ENCODE peak calls at places on chromosomes 4 and X, in five cellular contexts. One of them, this sample, is unnamed.

GRCh38 chrX:153845195-153845594 is 14.9 kb upstream of the PDZD4 start:
- DNase-seq in CD4-positive, alpha-beta T cell: no peak
- DNase-seq in activated naive CD8-positive, alpha-beta T cell treated with anti-CD3 and anti-CD28 coated beads for 36 hours: no peak
- DNase-seq in HEK293T: no peak
- DNase-seq in left lung: no peak
- DNase-seq in this sample: no peak

GRCh38 chr4:146661368-146661767 is 22.7 kb downstream of the POU4F2 start:
- DNase-seq in left lung: no peak
- DNase-seq in CD4-positive, alpha-beta T cell: no peak
- DNase-seq in activated naive CD8-positive, alpha-beta T cell treated with anti-CD3 and anti-CD28 coated beads for 36 hours: no peak
- DNase-seq in HEK293T: no peak
- DNase-seq in this sample: no peak

GRCh38 chr4:41029098-41029497 is 185.2 kb downstream of the APBB2 start:
- DNase-seq in left lung: no peak
- DNase-seq in CD4-positive, alpha-beta T cell: no peak
- DNase-seq in activated naive CD8-positive, alpha-beta T cell treated with anti-CD3 and anti-CD28 coated beads for 36 hours: no peak
- DNase-seq in HEK293T: no peak
- DNase-seq in this sample: no peak

GRCh38 chr4:186810613-186811150 is 87.0 kb upstream of the FAT1 start:
- DNase-seq in CD4-positive, alpha-beta T cell: no peak
- DNase-seq in left lung: no peak
- DNase-seq in HEK293T: no peak
- DNase-seq in activated naive CD8-positive, alpha-beta T cell treated with anti-CD3 and anti-CD28 coated beads for 36 hours: no peak
- DNase-seq in this sample: no peak

GRCh38 chrX:118847676-118848075 is 24.1 kb downstream of the ZCCHC12 start:
- DNase-seq in HEK293T: peak
- DNase-seq in left lung: no peak
- DNase-seq in CD4-positive, alpha-beta T cell: no peak
- DNase-seq in activated naive CD8-positive, alpha-beta T cell treated with anti-CD3 and anti-CD28 coated beads for 36 hours: no peak
- DNase-seq in this sample: peak

GRCh38 chrX:150508018-150508417 is 60.4 kb upstream of the MTM1 start:
- DNase-seq in HEK293T: no peak
- DNase-seq in activated naive CD8-positive, alpha-beta T cell treated with anti-CD3 and anti-CD28 coated beads for 36 hours: no peak
- DNase-seq in CD4-positive, alpha-beta T cell: no peak
- DNase-seq in left lung: no peak
- DNase-seq in this sample: no peak

GRCh38 chr4:23337292-23337691 is 552.6 kb downstream of the PPARGC1A start:
- DNase-seq in left lung: no peak
- DNase-seq in HEK293T: no peak
- DNase-seq in activated naive CD8-positive, alpha-beta T cell treated with anti-CD3 and anti-CD28 coated beads for 36 hours: no peak
- DNase-seq in CD4-positive, alpha-beta T cell: no peak
- DNase-seq in this sample: no peak

GRCh38 chrX:8191022-8191421 is 20.0 kb upstream of the VCX2 start:
- DNase-seq in left lung: no peak
- DNase-seq in CD4-positive, alpha-beta T cell: no peak
- DNase-seq in activated naive CD8-positive, alpha-beta T cell treated with anti-CD3 and anti-CD28 coated beads for 36 hours: no peak
- DNase-seq in HEK293T: no peak
- DNase-seq in this sample: no peak

GRCh38 chr4:44446191-44446590 is 2.4 kb downstream of the KCTD8 start:
- DNase-seq in left lung: no peak
- DNase-seq in activated naive CD8-positive, alpha-beta T cell treated with anti-CD3 and anti-CD28 coated beads for 36 hours: no peak
- DNase-seq in HEK293T: no peak
- DNase-seq in CD4-positive, alpha-beta T cell: no peak
- DNase-seq in this sample: peak

GRCh38 chr4:53713767-53714166 is 122.5 kb upstream of the LNX1 start:
- DNase-seq in HEK293T: no peak
- DNase-seq in left lung: no peak
- DNase-seq in CD4-positive, alpha-beta T cell: no peak
- DNase-seq in activated naive CD8-positive, alpha-beta T cell treated with anti-CD3 and anti-CD28 coated beads for 36 hours: no peak
- DNase-seq in this sample: no peak

GRCh38 chrX:111719426-111720210 is 38.6 kb downstream of the ALG13 start:
- DNase-seq in HEK293T: no peak
- DNase-seq in CD4-positive, alpha-beta T cell: no peak
- DNase-seq in activated naive CD8-positive, alpha-beta T cell treated with anti-CD3 and anti-CD28 coated beads for 36 hours: no peak
- DNase-seq in left lung: no peak
- DNase-seq in this sample: no peak

GRCh38 chr4:15378055-15378454 is 49.8 kb upstream of the C1QTNF7 start:
- DNase-seq in left lung: no peak
- DNase-seq in HEK293T: no peak
- DNase-seq in activated naive CD8-positive, alpha-beta T cell treated with anti-CD3 and anti-CD28 coated beads for 36 hours: no peak
- DNase-seq in CD4-positive, alpha-beta T cell: no peak
- DNase-seq in this sample: no peak

GRCh38 chrX:23656684-23657083 is 10.6 kb upstream of the PRDX4 start:
- DNase-seq in CD4-positive, alpha-beta T cell: no peak
- DNase-seq in activated naive CD8-positive, alpha-beta T cell treated with anti-CD3 and anti-CD28 coated beads for 36 hours: no peak
- DNase-seq in left lung: no peak
- DNase-seq in HEK293T: no peak
- DNase-seq in this sample: no peak

GRCh38 chr4:175997291-175997690 is 68.3 kb upstream of the WDR17 start:
- DNase-seq in CD4-positive, alpha-beta T cell: no peak
- DNase-seq in activated naive CD8-positive, alpha-beta T cell treated with anti-CD3 and anti-CD28 coated beads for 36 hours: no peak
- DNase-seq in left lung: no peak
- DNase-seq in HEK293T: no peak
- DNase-seq in this sample: no peak

GRCh38 chr4:15232725-15233597 is 194.9 kb upstream of the C1QTNF7 start:
- DNase-seq in HEK293T: no peak
- DNase-seq in CD4-positive, alpha-beta T cell: no peak
- DNase-seq in activated naive CD8-positive, alpha-beta T cell treated with anti-CD3 and anti-CD28 coated beads for 36 hours: peak
- DNase-seq in left lung: no peak
- DNase-seq in this sample: no peak

GRCh38 chrX:110430293-110431076 is 71.8 kb downstream of the RTL9 start:
- DNase-seq in HEK293T: no peak
- DNase-seq in CD4-positive, alpha-beta T cell: no peak
- DNase-seq in left lung: no peak
- DNase-seq in activated naive CD8-positive, alpha-beta T cell treated with anti-CD3 and anti-CD28 coated beads for 36 hours: no peak
- DNase-seq in this sample: no peak

GRCh38 chr4:147683172-147683571 is 791 bp downstream of the PRMT9 start:
- DNase-seq in HEK293T: peak
- DNase-seq in activated naive CD8-positive, alpha-beta T cell treated with anti-CD3 and anti-CD28 coated beads for 36 hours: no peak
- DNase-seq in CD4-positive, alpha-beta T cell: no peak
- DNase-seq in left lung: no peak
- DNase-seq in this sample: no peak

GRCh38 chr4:140884431-140885058 is 128.4 kb upstream of the TBC1D9 start:
- DNase-seq in left lung: no peak
- DNase-seq in CD4-positive, alpha-beta T cell: no peak
- DNase-seq in HEK293T: peak
- DNase-seq in activated naive CD8-positive, alpha-beta T cell treated with anti-CD3 and anti-CD28 coated beads for 36 hours: peak
- DNase-seq in this sample: no peak

GRCh38 chrX:10101269-10101668 is 55.5 kb upstream of the CLCN4 start:
- DNase-seq in left lung: no peak
- DNase-seq in activated naive CD8-positive, alpha-beta T cell treated with anti-CD3 and anti-CD28 coated beads for 36 hours: no peak
- DNase-seq in CD4-positive, alpha-beta T cell: no peak
- DNase-seq in HEK293T: no peak
- DNase-seq in this sample: no peak

GRCh38 chr4:46975841-46976551 is 17.4 kb downstream of the GABRA4 start:
- DNase-seq in HEK293T: no peak
- DNase-seq in activated naive CD8-positive, alpha-beta T cell treated with anti-CD3 and anti-CD28 coated beads for 36 hours: no peak
- DNase-seq in left lung: no peak
- DNase-seq in CD4-positive, alpha-beta T cell: no peak
- DNase-seq in this sample: no peak

GRCh38 chr4:174538876-174539250 is 16.6 kb upstream of the HPGD start:
- DNase-seq in left lung: no peak
- DNase-seq in CD4-positive, alpha-beta T cell: no peak
- DNase-seq in activated naive CD8-positive, alpha-beta T cell treated with anti-CD3 and anti-CD28 coated beads for 36 hours: no peak
- DNase-seq in HEK293T: no peak
- DNase-seq in this sample: no peak

GRCh38 chr4:107689912-107690587 is 30.0 kb downstream of the PAPSS1 start:
- DNase-seq in CD4-positive, alpha-beta T cell: no peak
- DNase-seq in left lung: no peak
- DNase-seq in HEK293T: no peak
- DNase-seq in activated naive CD8-positive, alpha-beta T cell treated with anti-CD3 and anti-CD28 coated beads for 36 hours: no peak
- DNase-seq in this sample: no peak

GRCh38 chrX:51494409-51494808 is 2.0 kb downstream of the NUDT11 start:
- DNase-seq in HEK293T: no peak
- DNase-seq in activated naive CD8-positive, alpha-beta T cell treated with anti-CD3 and anti-CD28 coated beads for 36 hours: no peak
- DNase-seq in left lung: no peak
- DNase-seq in CD4-positive, alpha-beta T cell: no peak
- DNase-seq in this sample: peak

GRCh38 chr4:19429684-19430083 is 822.0 kb upstream of the SLIT2 start:
- DNase-seq in HEK293T: no peak
- DNase-seq in CD4-positive, alpha-beta T cell: no peak
- DNase-seq in activated naive CD8-positive, alpha-beta T cell treated with anti-CD3 and anti-CD28 coated beads for 36 hours: no peak
- DNase-seq in left lung: no peak
- DNase-seq in this sample: no peak

GRCh38 chr4:87188932-87189331 is 31.5 kb downstream of the KLHL8 start:
- DNase-seq in CD4-positive, alpha-beta T cell: no peak
- DNase-seq in activated naive CD8-positive, alpha-beta T cell treated with anti-CD3 and anti-CD28 coated beads for 36 hours: no peak
- DNase-seq in HEK293T: no peak
- DNase-seq in left lung: no peak
- DNase-seq in this sample: no peak

This sample was measured in retina.